ENCODE peak calls at places on chromosomes 2 and 18, in ten cellular contexts. O is uterus, W is MM.1S, Z is esophagus squamous epithelium, C is left lung, L is endodermal cell, J is cardiac muscle cell, Q is thoracic aorta, K is heart right ventricle, B is brain microvascular endothelial cell. Y is an unnamed sample.

GRCh38 chr2:16464641-16465040 is 201.0 kb downstream of the CYRIA start:
- DNase-seq in B (no peak), K (no peak), C (no peak), Z (no peak), W (no peak), Q (no peak), J (no peak), L (no peak), O (no peak), Y (no peak)

GRCh38 chr2:77008925-77009706 is 513.1 kb downstream of the LRRTM4 start:
- DNase-seq in C (no peak), J (peak; percentile 2), Z (no peak), L (no peak), B (no peak), K (no peak), W (no peak), Q (no peak), O (no peak), Y (no peak)

GRCh38 chr18:50405582-50406271 is 30.9 kb downstream of the SKA1 start:
- DNase-seq in K (no peak), O (no peak), Z (no peak), W (no peak), Q (no peak), C (no peak), B (no peak), L (no peak), J (no peak), Y (no peak)

GRCh38 chr2:64979744-64980143 is 9.5 kb upstream of the SLC1A4 start:
- DNase-seq in K (no peak), O (no peak), J (no peak), L (no peak), Z (no peak), B (no peak), W (peak; percentile 26), C (no peak), Q (no peak), Y (no peak)

GRCh38 chr18:58103339-58103930 is 59.4 kb downstream of the NEDD4L start:
- DNase-seq in W (no peak), O (no peak), C (no peak), Q (no peak), L (peak; percentile 22), B (no peak), J (no peak), Z (no peak), K (no peak), Y (no peak)

GRCh38 chr18:22846088-22846683 is 86.9 kb upstream of the RBBP8 start:
- DNase-seq in J (peak; percentile 60), W (no peak), K (no peak), B (no peak), Z (no peak), L (no peak), C (no peak), O (no peak), Q (no peak), Y (no peak)

GRCh38 chr2:15766911-15767597 is 173.3 kb upstream of the MYCN start:
- DNase-seq in K (no peak), W (no peak), B (no peak), Z (no peak), L (no peak), J (no peak), O (no peak), C (no peak), Q (no peak), Y (no peak)

GRCh38 chr2:150916997-150917396 is 344.7 kb downstream of the RBM43 start:
- DNase-seq in L (no peak), W (no peak), J (no peak), K (no peak), B (no peak), Z (no peak), C (no peak), O (no peak), Q (no peak), Y (peak; percentile 38)

GRCh38 chr2:96899084-96899735 is 29.3 kb upstream of the SEMA4C start:
- DNase-seq in B (no peak), O (no peak), Q (peak; percentile 28), L (no peak), K (no peak), W (no peak), J (no peak), Z (no peak), C (no peak), Y (no peak)

GRCh38 chr2:135839713-135840112 is 2.7 kb upstream of the LCT start:
- DNase-seq in J (peak; percentile 88), Z (no peak), L (no peak), B (peak; percentile 63), C (no peak), O (peak; percentile 23), K (no peak), W (no peak), Q (no peak), Y (peak; percentile 90)

GRCh38 chr2:109058215-109058614 is 69.2 kb upstream of the EDAR start:
- DNase-seq in Z (no peak), C (no peak), L (no peak), O (no peak), Q (no peak), K (peak; percentile 15), J (no peak), W (no peak), B (no peak), Y (no peak)

GRCh38 chr2:229714080-229714735 is at the start of gene DNER:
- DNase-seq in L (peak; percentile 89), B (no peak), Q (no peak), C (no peak), O (no peak), J (no peak), Z (no peak), K (no peak), W (peak; percentile 67), Y (no peak)

GRCh38 chr2:158366342-158366741 is 90.2 kb downstream of the CCDC148 start:
- DNase-seq in C (no peak), B (no peak), Q (no peak), L (peak; percentile 43), O (no peak), K (no peak), Z (no peak), J (no peak), W (no peak), Y (no peak)

GRCh38 chr2:183427558-183427957 is 303.3 kb downstream of the NUP35 start:
- DNase-seq in Z (no peak), J (no peak), O (no peak), L (no peak), C (no peak), W (no peak), B (no peak), K (no peak), Q (no peak), Y (no peak)
- TF ChIP-seq CTCF in Z (no peak), J (no peak), O (no peak), L (no peak), C (no peak), W (no peak), B (no peak), K (no peak), Q (no peak), Y (no peak)

DNA sequence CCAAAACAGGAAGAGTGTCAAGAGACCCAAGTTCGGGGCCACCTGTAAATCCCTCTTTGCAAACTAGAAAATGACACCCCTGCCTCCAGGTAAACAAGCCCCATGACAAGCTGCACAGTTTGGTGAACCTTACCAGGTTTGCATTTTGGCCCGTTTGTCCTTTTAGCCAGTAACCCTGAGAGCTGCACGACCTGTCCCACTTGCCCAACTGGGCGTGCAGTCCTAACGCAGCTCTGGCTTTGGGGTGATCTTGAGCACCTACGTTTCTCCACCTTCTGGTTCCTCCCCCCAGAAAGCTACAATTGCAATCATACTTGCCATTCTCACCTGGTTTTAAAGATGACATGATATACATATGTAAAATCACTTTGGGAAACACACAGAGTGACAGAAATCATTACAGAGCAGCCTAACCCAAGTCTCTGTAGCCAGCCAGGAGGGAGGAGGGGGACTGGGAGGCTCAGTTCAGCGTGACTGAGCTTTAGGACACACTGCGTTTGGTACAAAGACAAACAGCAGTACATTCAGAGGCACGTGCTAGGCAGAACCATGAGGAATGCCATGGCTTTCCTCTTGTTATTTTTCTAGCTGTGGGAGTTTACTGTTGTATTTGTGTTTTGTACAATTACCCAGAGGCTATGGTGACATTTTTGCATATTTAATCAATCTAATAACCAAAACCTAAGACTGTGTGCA is 304.0 kb downstream of the IRS1 start:
- DNase-seq in B (no peak), L (no peak), K (no peak), O (no peak), Q (no peak), Z (no peak), C (no peak), W (no peak), J (no peak), Y (no peak)
- H3K4me3 ChIP-seq in B (no peak overlapping the region), L (no peak overlapping the region), K (no peak overlapping the region), O (no peak overlapping the region), Q (no peak overlapping the region), Z (no peak overlapping the region), C (no peak overlapping the region), W (no peak overlapping the region), J (no peak overlapping the region), Y (no peak overlapping the region)

DNA sequence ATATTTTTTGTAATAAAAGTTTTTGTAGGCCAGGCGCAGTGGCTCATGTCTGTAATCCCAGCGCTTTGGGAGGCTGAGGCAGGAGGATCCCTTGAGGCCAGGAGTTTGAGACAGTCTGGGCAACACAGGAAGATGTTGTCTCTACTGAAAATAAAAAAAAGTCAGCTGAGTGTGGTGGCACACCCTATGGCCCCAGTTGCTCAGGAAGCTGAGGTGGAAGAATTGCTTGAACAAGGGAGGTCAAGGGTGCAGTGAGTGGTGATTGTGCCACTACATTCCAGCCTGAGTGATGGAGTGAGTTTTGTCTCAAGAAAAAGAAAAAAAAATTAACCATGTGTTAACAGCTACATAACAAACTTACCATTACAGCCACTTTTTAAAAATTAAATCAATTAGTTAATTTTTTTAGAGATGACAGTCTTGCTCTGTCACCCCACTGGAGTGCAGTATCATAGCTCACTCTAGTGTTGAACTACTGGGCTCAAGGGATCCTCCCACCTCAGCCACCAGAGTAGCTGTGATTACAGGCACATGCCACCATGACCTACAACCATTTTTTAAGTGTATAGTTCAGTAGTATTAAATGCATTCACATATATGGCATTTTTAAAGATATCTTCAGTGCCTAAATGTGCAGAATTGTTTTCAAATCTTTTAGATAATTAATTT is 67.2 kb upstream of the ACYP2 start:
- DNase-seq in K (no peak), B (no peak), Z (no peak), J (no peak), L (no peak), Q (no peak), C (no peak), W (no peak), O (no peak), Y (no peak)
- TF ChIP-seq CTCF in K (peak; percentile 18), B (no peak), Z (no peak), J (no peak), L (no peak), Q (no peak), C (no peak), W (peak; percentile 3), O (no peak), Y (no peak)

GRCh38 chr2:201644001-201644400 is 698 bp upstream of the TMEM237 start:
- DNase-seq in J (peak; percentile 50), B (no peak), C (no peak), O (peak; percentile 65), W (no peak), Z (no peak), K (peak; percentile 12), Q (no peak), L (no peak), Y (no peak)
- H3K4me3 ChIP-seq in J (peak overlapping the region; percentile 54), B (no peak overlapping the region), C (peak overlapping the region; percentile 67), O (peak overlapping the region; percentile 82), W (peak overlapping the region; percentile 98), Z (peak overlapping the region; percentile 81), K (no peak overlapping the region), Q (peak overlapping the region; percentile 90), L (peak overlapping the region; percentile 92), Y (peak overlapping the region; percentile 87)

Y was measured in AG09309.